ENCODE peak calls at places on chromosomes 16 and 17, in four cellular contexts. D is endodermal cell; C is NCI-H1436; O is activated naive CD4-positive, alpha-beta T cell. T is an unnamed sample.

GRCh38 chr17:13003454-13003851 is 14.4 kb downstream of the ELAC2 start:
- DNase-seq in D (no peak), C (no peak), O (no peak), T (no peak)

GRCh38 chr17:7380855-7381683 is at the start of gene TNK1:
- DNase-seq in D (peak; percentile 87), C (no peak), O (no peak), T (no peak)

GRCh38 chr16:27792486-27793275 is 242.7 kb downstream of the KATNIP start:
- DNase-seq in D (no peak), C (no peak), O (no peak), T (no peak)

GRCh38 chr17:4590981-4591453 is 6.7 kb downstream of the SMTNL2 start:
- DNase-seq in D (no peak), C (no peak), O (no peak), T (no peak)

GRCh38 chr17:40810505-40810904 is 10.7 kb upstream of the KRT28 start:
- DNase-seq in D (no peak), C (no peak), O (no peak), T (no peak)

GRCh38 chr17:67528751-67529436 is 151.8 kb downstream of the PITPNC1 start:
- DNase-seq in D (peak; percentile 94), C (peak; percentile 49), O (no peak), T (peak; percentile 62)

GRCh38 chr17:72126575-72127486 is 6.0 kb downstream of the SOX9 start:
- DNase-seq in D (no peak), C (no peak), O (no peak), T (no peak)

GRCh38 chr16:67967183-67967955 is 1.1 kb downstream of the SLC12A4 start:
- DNase-seq in D (peak; percentile 70), C (no peak), O (no peak), T (no peak)

GRCh38 chr16:20878682-20879147 is 21.4 kb downstream of the DCUN1D3 start:
- DNase-seq in D (no peak), C (no peak), O (no peak), T (no peak)

GRCh38 chr17:61500287-61500686 is 48.1 kb downstream of the TBX4 start:
- DNase-seq in D (no peak), C (no peak), O (no peak), T (no peak)

GRCh38 chr16:26550111-26550610 is 516.6 kb upstream of the C16orf82 start:
- DNase-seq in D (no peak), C (no peak), O (no peak), T (no peak)